ENCODE peak calls at places on chromosomes 4 and X, in five cellular contexts. W is upper lobe of left lung, V is K562, F is HepG2, E is GM12878. S is an unnamed sample.

GRCh38 chr4:11365039-11365438 is 63.7 kb downstream of the HS3ST1 start:
- ATAC-seq in V (no peak), F (no peak), W (no peak), E (no peak), S (no peak)

GRCh38 chr4:170399894-170400293 is 310.1 kb upstream of the AADAT start:
- ATAC-seq in V (no peak), E (no peak), F (no peak), W (no peak), S (no peak)

GRCh38 chr4:180617203-180617602 is 1626.0 kb upstream of the TENM3 start:
- ATAC-seq in E (no peak), V (no peak), F (peak; percentile 95), W (no peak), S (no peak)

GRCh38 chrX:70479197-70479969 is 34.7 kb downstream of the DLG3 start:
- ATAC-seq in E (no peak), W (no peak), V (no peak), F (peak; percentile 39), S (no peak)

GRCh38 chr4:7217453-7218310 is 25.3 kb downstream of the SORCS2 start:
- ATAC-seq in E (no peak), F (peak; percentile 75), V (no peak), W (peak; percentile 93), S (no peak)

GRCh38 chr4:125316781-125317525 is 2.2 kb downstream of the FAT4 start:
- ATAC-seq in F (no peak), E (no peak), V (no peak), W (peak; percentile 1), S (no peak)

GRCh38 chr4:100311181-100311580 is 120.9 kb upstream of the DDIT4L start:
- ATAC-seq in F (peak; percentile 64), E (peak; percentile 38), W (no peak), V (no peak), S (no peak)

GRCh38 chr4:48570646-48571220 is 80.7 kb downstream of the ZAR1 start:
- ATAC-seq in W (no peak), F (no peak), V (no peak), E (no peak), S (no peak)

GRCh38 chr4:95674451-95675095 is 125.8 kb upstream of the UNC5C start:
- ATAC-seq in F (no peak), E (no peak), W (no peak), V (no peak), S (no peak)

GRCh38 chr4:53852343-53852742 is 212.1 kb downstream of the CHIC2 start:
- ATAC-seq in W (no peak), E (no peak), F (no peak), V (no peak), S (no peak)

GRCh38 chr4:182547435-182547834 is 304.2 kb downstream of the TENM3 start:
- ATAC-seq in E (peak; percentile 100), W (no peak), V (no peak), F (no peak), S (no peak)

GRCh38 chr4:55378617-55379467 is 16.9 kb upstream of the TMEM165 start:
- ATAC-seq in F (no peak), W (no peak), E (no peak), V (no peak), S (no peak)

GRCh38 chrX:97531824-97532223 is 648.1 kb downstream of the RPA4 start:
- ATAC-seq in V (no peak), E (no peak), W (no peak), F (no peak), S (no peak)

GRCh38 chrX:96918864-96919263 is 35.2 kb downstream of the RPA4 start:
- ATAC-seq in F (no peak), W (no peak), E (no peak), V (no peak), S (no peak)

GRCh38 chrX:129577473-129577872 is 37.4 kb downstream of the OCRL start:
- ATAC-seq in V (peak; percentile 96), F (no peak), W (no peak), E (no peak), S (peak; percentile 85)

GRCh38 chr4:39562792-39563191 is 35.6 kb upstream of the UGDH start:
- ATAC-seq in E (no peak), V (no peak), W (no peak), F (no peak), S (no peak)

GRCh38 chr4:38728651-38729141 is 54.1 kb downstream of the TLR10 start:
- ATAC-seq in F (peak; percentile 10), V (peak; percentile 29), W (peak; percentile 78), E (no peak), S (no peak)

GRCh38 chr4:98625920-98626319 is 32.5 kb downstream of the TSPAN5 start:
- ATAC-seq in W (no peak), E (no peak), V (no peak), F (no peak), S (no peak)

GRCh38 chrX:20149326-20149725 is 7.7 kb upstream of the EIF1AX start:
- ATAC-seq in F (peak; percentile 3), W (no peak), V (no peak), E (no peak), S (no peak)

GRCh38 chrX:79082886-79083285 is 61.6 kb upstream of the GPR174 start:
- ATAC-seq in F (no peak), E (peak; percentile 34), V (no peak), W (no peak), S (no peak)

GRCh38 chr4:88582493-88582892 is 9.8 kb upstream of the HERC3 start:
- ATAC-seq in E (no peak), V (no peak), W (no peak), F (no peak), S (no peak)

GRCh38 chr4:88584471-88584900 is 7.8 kb upstream of the HERC3 start:
- ATAC-seq in F (no peak), V (no peak), W (no peak), E (no peak), S (no peak)

GRCh38 chr4:88585908-88586307 is 6.4 kb upstream of the HERC3 start:
- ATAC-seq in V (no peak), E (no peak), W (no peak), F (no peak), S (no peak)

GRCh38 chr4:88587285-88587684 is 5.0 kb upstream of the HERC3 start:
- ATAC-seq in E (no peak), F (no peak), V (no peak), W (no peak), S (no peak)

DNA sequence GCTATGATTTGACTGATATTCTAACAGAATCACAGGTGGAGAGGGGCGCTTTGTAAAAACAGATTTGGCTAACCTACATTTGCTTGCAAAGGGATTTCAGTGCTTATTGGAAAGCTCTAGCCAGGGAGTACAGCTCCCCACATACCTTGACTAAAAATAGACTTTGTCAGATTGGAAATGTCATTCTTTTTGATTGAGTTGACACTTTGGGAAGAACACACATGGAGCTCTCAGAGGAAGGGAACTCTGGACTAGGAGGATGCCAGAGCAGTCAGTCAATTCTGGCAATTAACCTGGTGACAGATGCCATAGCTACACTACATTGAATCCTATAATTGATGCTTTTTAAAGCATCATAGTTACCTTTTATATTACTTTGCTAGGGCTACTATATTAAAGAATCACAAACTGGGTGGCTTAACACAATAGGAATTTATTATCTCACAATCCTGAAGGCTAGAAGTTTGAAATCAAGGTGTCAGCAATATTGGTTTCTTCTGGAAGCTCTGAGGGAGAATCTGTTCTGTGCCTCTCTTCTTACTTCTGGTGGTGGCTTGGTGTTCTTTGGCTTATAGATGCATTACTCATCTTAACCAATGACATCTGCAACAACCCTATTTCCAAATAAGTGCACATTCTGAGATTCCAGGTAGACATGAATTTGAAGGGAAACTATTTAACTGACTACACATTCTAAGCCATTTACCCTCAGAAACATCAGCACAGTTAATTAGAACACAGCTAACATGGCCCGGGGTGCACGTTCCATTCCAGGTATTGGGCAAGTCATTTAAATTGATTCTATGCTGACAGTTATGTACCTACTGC is 8.4 kb upstream of the HERC3 start:
- ATAC-seq in E (no peak), F (no peak), V (no peak), W (no peak), S (no peak)
- TF ChIP-seq EP300 in E (no peak), F (no peak), V (no peak), W (no peak), S (no peak)

GRCh38 chrX:21972721-21973120 is 32.2 kb downstream of the SMS start:
- ATAC-seq in W (no peak), F (no peak), E (peak; percentile 48), V (peak; percentile 83), S (no peak)
- TF ChIP-seq CTCF in W (no peak), F (no peak), E (peak; percentile 20), V (no peak), S (no peak)

GRCh38 chrX:13367950-13368349 is 48.1 kb upstream of the ATXN3L start:
- ATAC-seq in E (peak; percentile 38), V (no peak), W (no peak), F (no peak), S (no peak)

GRCh38 chrX:13369541-13370140 is 49.8 kb upstream of the ATXN3L start:
- ATAC-seq in F (no peak), E (no peak), W (no peak), V (no peak), S (no peak)

GRCh38 chrX:13371191-13371590 is 51.3 kb upstream of the ATXN3L start:
- ATAC-seq in E (no peak), W (no peak), V (no peak), F (no peak), S (no peak)

GRCh38 chrX:13364230-13364629 is 44.4 kb upstream of the ATXN3L start:
- ATAC-seq in E (no peak), F (no peak), V (no peak), W (no peak), S (no peak)

DNA sequence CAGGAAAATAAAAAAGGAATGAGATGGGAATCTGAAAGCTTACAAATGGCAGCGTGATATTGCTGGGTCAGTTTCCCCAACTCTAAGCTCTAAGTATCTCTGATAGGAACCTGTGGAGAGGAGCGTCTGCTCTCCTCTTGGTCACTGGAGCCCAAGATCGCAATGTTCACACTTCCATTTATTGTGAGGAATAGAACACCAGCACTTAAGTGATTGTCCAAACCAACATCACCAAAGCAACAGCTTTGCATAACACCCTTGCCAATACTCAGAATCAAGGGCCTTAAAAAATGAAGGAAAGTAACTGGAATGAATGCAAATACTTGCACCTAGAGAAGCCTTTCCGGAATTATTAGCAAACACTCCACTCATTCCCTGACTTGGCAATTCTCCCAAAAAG is 46.8 kb upstream of the ATXN3L start:
- ATAC-seq in V (no peak), W (no peak), E (no peak), F (no peak), S (no peak)
- H3K27me3 ChIP-seq in V (no peaks in the 10 kb centered on the region), W (no peaks in the 10 kb centered on the region), E (no peaks in the 10 kb centered on the region), F (no peaks in the 10 kb centered on the region), S (no peaks in the 10 kb centered on the region)

DNA sequence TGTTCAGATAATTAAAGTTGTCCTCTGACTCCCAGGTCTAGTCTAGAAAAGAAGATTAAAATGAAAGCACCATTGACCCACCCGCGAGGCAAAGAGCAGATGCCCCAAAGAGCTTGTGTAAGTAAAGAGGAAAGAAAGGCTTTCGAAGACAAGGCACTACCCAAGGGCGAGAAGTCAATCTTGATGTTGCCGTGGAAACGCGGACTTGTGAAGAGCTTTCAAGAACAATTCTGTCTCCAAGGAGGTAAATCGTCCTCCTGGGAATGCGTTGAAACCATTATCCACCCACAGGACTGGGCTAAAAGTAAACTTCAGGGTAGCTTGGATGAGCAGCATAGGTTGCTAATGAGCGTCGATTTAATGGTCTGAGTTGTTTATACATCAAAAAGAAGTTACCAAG is 189.3 kb downstream of the DHRSX start:
- ATAC-seq in V (no peak), W (no peak), F (no peak), E (no peak), S (no peak)
- TF ChIP-seq EP300 in V (no peak), W (no peak), F (no peak), E (no peak), S (no peak)

S was measured in gastroesophageal sphincter.